ENCODE peak calls at places on chromosomes 12 and 14, in ten cellular contexts. One of them, this sample, is unnamed.

GRCh38 chr14:74705607-74706006 is 7.3 kb downstream of the AREL1 start:
- DNase-seq in DMS153: no peak
- DNase-seq in EL: no peak
- DNase-seq in RPMI7951: no peak
- DNase-seq in GM03348: no peak
- DNase-seq in HuH-7: no peak
- DNase-seq in head of caudate nucleus: no peak
- DNase-seq in endothelial cell: no peak
- DNase-seq in NCI-H446 treated with DMSO at 0.1 percent for 48 hours: no peak
- DNase-seq in HTR-8/SVneo: no peak
- DNase-seq in this sample: no peak

GRCh38 chr12:116718578-116719454 is 19.1 kb downstream of the SPRING1 start:
- DNase-seq in EL: no peak
- DNase-seq in RPMI7951: peak
- DNase-seq in HuH-7: no peak
- DNase-seq in endothelial cell: no peak
- DNase-seq in GM03348: peak
- DNase-seq in HTR-8/SVneo: no peak
- DNase-seq in NCI-H446 treated with DMSO at 0.1 percent for 48 hours: peak
- DNase-seq in DMS153: peak
- DNase-seq in head of caudate nucleus: no peak
- DNase-seq in this sample: no peak

GRCh38 chr12:124030008-124030407 is 57.0 kb downstream of the ZNF664 start:
- DNase-seq in endothelial cell: no peak
- DNase-seq in EL: peak
- DNase-seq in HuH-7: no peak
- DNase-seq in RPMI7951: no peak
- DNase-seq in DMS153: no peak
- DNase-seq in NCI-H446 treated with DMSO at 0.1 percent for 48 hours: no peak
- DNase-seq in HTR-8/SVneo: no peak
- DNase-seq in GM03348: no peak
- DNase-seq in head of caudate nucleus: no peak
- DNase-seq in this sample: no peak

GRCh38 chr14:103547455-103547940 is 15.0 kb downstream of the BAG5 start:
- DNase-seq in DMS153: no peak
- DNase-seq in HuH-7: no peak
- DNase-seq in RPMI7951: no peak
- DNase-seq in EL: no peak
- DNase-seq in NCI-H446 treated with DMSO at 0.1 percent for 48 hours: no peak
- DNase-seq in GM03348: no peak
- DNase-seq in head of caudate nucleus: no peak
- DNase-seq in endothelial cell: no peak
- DNase-seq in HTR-8/SVneo: no peak
- DNase-seq in this sample: no peak

GRCh38 chr12:132268674-132269073 is 60.7 kb downstream of the GALNT9 start:
- DNase-seq in EL: no peak
- DNase-seq in endothelial cell: no peak
- DNase-seq in HTR-8/SVneo: no peak
- DNase-seq in head of caudate nucleus: no peak
- DNase-seq in RPMI7951: no peak
- DNase-seq in DMS153: no peak
- DNase-seq in NCI-H446 treated with DMSO at 0.1 percent for 48 hours: no peak
- DNase-seq in GM03348: no peak
- DNase-seq in HuH-7: no peak
- DNase-seq in this sample: no peak

GRCh38 chr12:3177778-3178435 is 100.7 kb downstream of the TSPAN9 start:
- DNase-seq in HuH-7: no peak
- DNase-seq in RPMI7951: no peak
- DNase-seq in endothelial cell: no peak
- DNase-seq in HTR-8/SVneo: no peak
- DNase-seq in DMS153: no peak
- DNase-seq in head of caudate nucleus: no peak
- DNase-seq in NCI-H446 treated with DMSO at 0.1 percent for 48 hours: no peak
- DNase-seq in EL: no peak
- DNase-seq in GM03348: no peak
- DNase-seq in this sample: no peak

GRCh38 chr12:108745641-108746040 is 14.3 kb upstream of the CORO1C start:
- DNase-seq in GM03348: no peak
- DNase-seq in EL: no peak
- DNase-seq in HuH-7: no peak
- DNase-seq in endothelial cell: no peak
- DNase-seq in head of caudate nucleus: no peak
- DNase-seq in NCI-H446 treated with DMSO at 0.1 percent for 48 hours: no peak
- DNase-seq in DMS153: no peak
- DNase-seq in RPMI7951: no peak
- DNase-seq in HTR-8/SVneo: no peak
- DNase-seq in this sample: no peak

GRCh38 chr14:81565441-81566290 is 32.0 kb upstream of the SEL1L start:
- DNase-seq in head of caudate nucleus: peak
- DNase-seq in GM03348: peak
- DNase-seq in RPMI7951: peak
- DNase-seq in HuH-7: peak
- DNase-seq in HTR-8/SVneo: peak
- DNase-seq in endothelial cell: peak
- DNase-seq in DMS153: peak
- DNase-seq in NCI-H446 treated with DMSO at 0.1 percent for 48 hours: no peak
- DNase-seq in EL: peak
- DNase-seq in this sample: peak

GRCh38 chr12:75953312-75953906 is 78.2 kb downstream of the PHLDA1 start:
- DNase-seq in DMS153: no peak
- DNase-seq in GM03348: peak
- DNase-seq in HTR-8/SVneo: no peak
- DNase-seq in NCI-H446 treated with DMSO at 0.1 percent for 48 hours: peak
- DNase-seq in endothelial cell: no peak
- DNase-seq in EL: peak
- DNase-seq in RPMI7951: peak
- DNase-seq in head of caudate nucleus: peak
- DNase-seq in HuH-7: no peak
- DNase-seq in this sample: peak

GRCh38 chr14:103127861-103128598 is 4.8 kb downstream of the TNFAIP2 start:
- DNase-seq in head of caudate nucleus: no peak
- DNase-seq in NCI-H446 treated with DMSO at 0.1 percent for 48 hours: no peak
- DNase-seq in endothelial cell: no peak
- DNase-seq in HTR-8/SVneo: no peak
- DNase-seq in RPMI7951: no peak
- DNase-seq in GM03348: no peak
- DNase-seq in EL: no peak
- DNase-seq in HuH-7: no peak
- DNase-seq in DMS153: no peak
- DNase-seq in this sample: no peak

GRCh38 chr14:58846682-58847465 is 209.1 kb downstream of the DACT1 start:
- DNase-seq in endothelial cell: no peak
- DNase-seq in GM03348: no peak
- DNase-seq in DMS153: no peak
- DNase-seq in RPMI7951: no peak
- DNase-seq in NCI-H446 treated with DMSO at 0.1 percent for 48 hours: no peak
- DNase-seq in head of caudate nucleus: no peak
- DNase-seq in HTR-8/SVneo: no peak
- DNase-seq in EL: no peak
- DNase-seq in HuH-7: no peak
- DNase-seq in this sample: no peak

GRCh38 chr14:36726128-36726527 is 64.5 kb downstream of the PAX9 start:
- DNase-seq in HuH-7: no peak
- DNase-seq in endothelial cell: no peak
- DNase-seq in HTR-8/SVneo: no peak
- DNase-seq in DMS153: no peak
- DNase-seq in GM03348: no peak
- DNase-seq in head of caudate nucleus: no peak
- DNase-seq in EL: no peak
- DNase-seq in NCI-H446 treated with DMSO at 0.1 percent for 48 hours: no peak
- DNase-seq in RPMI7951: no peak
- DNase-seq in this sample: no peak

GRCh38 chr12:121917950-121918678 is at the start of gene CFAP251:
- DNase-seq in HTR-8/SVneo: no peak
- DNase-seq in NCI-H446 treated with DMSO at 0.1 percent for 48 hours: no peak
- DNase-seq in DMS153: peak
- DNase-seq in endothelial cell: peak
- DNase-seq in GM03348: peak
- DNase-seq in EL: peak
- DNase-seq in head of caudate nucleus: peak
- DNase-seq in RPMI7951: no peak
- DNase-seq in HuH-7: no peak
- DNase-seq in this sample: no peak

GRCh38 chr12:126891789-126892188 is 1375.2 kb upstream of the TMEM132C start:
- DNase-seq in NCI-H446 treated with DMSO at 0.1 percent for 48 hours: no peak
- DNase-seq in GM03348: no peak
- DNase-seq in EL: no peak
- DNase-seq in HuH-7: no peak
- DNase-seq in head of caudate nucleus: no peak
- DNase-seq in HTR-8/SVneo: no peak
- DNase-seq in endothelial cell: no peak
- DNase-seq in RPMI7951: no peak
- DNase-seq in DMS153: no peak
- DNase-seq in this sample: no peak

GRCh38 chr14:81330619-81331122 is 69.5 kb downstream of the STON2 start:
- DNase-seq in HTR-8/SVneo: no peak
- DNase-seq in endothelial cell: no peak
- DNase-seq in DMS153: no peak
- DNase-seq in HuH-7: no peak
- DNase-seq in NCI-H446 treated with DMSO at 0.1 percent for 48 hours: no peak
- DNase-seq in head of caudate nucleus: no peak
- DNase-seq in EL: no peak
- DNase-seq in RPMI7951: no peak
- DNase-seq in GM03348: no peak
- DNase-seq in this sample: no peak

GRCh38 chr12:54197037-54197909 is 8.5 kb upstream of the SMUG1 start:
- DNase-seq in NCI-H446 treated with DMSO at 0.1 percent for 48 hours: no peak
- DNase-seq in RPMI7951: peak
- DNase-seq in HTR-8/SVneo: peak
- DNase-seq in EL: peak
- DNase-seq in endothelial cell: peak
- DNase-seq in head of caudate nucleus: no peak
- DNase-seq in HuH-7: no peak
- DNase-seq in GM03348: peak
- DNase-seq in DMS153: no peak
- DNase-seq in this sample: no peak

GRCh38 chr12:30985814-30986452 is 59.4 kb downstream of the TSPAN11 start:
- DNase-seq in EL: peak
- DNase-seq in head of caudate nucleus: peak
- DNase-seq in DMS153: no peak
- DNase-seq in HuH-7: peak
- DNase-seq in GM03348: peak
- DNase-seq in HTR-8/SVneo: peak
- DNase-seq in RPMI7951: peak
- DNase-seq in NCI-H446 treated with DMSO at 0.1 percent for 48 hours: no peak
- DNase-seq in endothelial cell: peak
- DNase-seq in this sample: peak

GRCh38 chr14:38256358-38256840 is 506 bp upstream of the CLEC14A start:
- DNase-seq in head of caudate nucleus: no peak
- DNase-seq in GM03348: no peak
- DNase-seq in RPMI7951: peak
- DNase-seq in HuH-7: no peak
- DNase-seq in endothelial cell: peak
- DNase-seq in DMS153: no peak
- DNase-seq in EL: no peak
- DNase-seq in NCI-H446 treated with DMSO at 0.1 percent for 48 hours: no peak
- DNase-seq in HTR-8/SVneo: no peak
- DNase-seq in this sample: no peak

GRCh38 chr14:39395555-39396254 is 36.5 kb downstream of the FBXO33 start:
- DNase-seq in GM03348: peak
- DNase-seq in RPMI7951: peak
- DNase-seq in endothelial cell: no peak
- DNase-seq in HuH-7: no peak
- DNase-seq in head of caudate nucleus: no peak
- DNase-seq in HTR-8/SVneo: peak
- DNase-seq in EL: peak
- DNase-seq in DMS153: no peak
- DNase-seq in NCI-H446 treated with DMSO at 0.1 percent for 48 hours: no peak
- DNase-seq in this sample: peak

This sample was measured in RKO.